ENCODE peak calls at places on chromosomes 13 and 19, in five cellular contexts. M, C, Z, Y and G are unnamed samples.

GRCh38 chr19:15194938-15195337 is 5.9 kb downstream of the NOTCH3 start:
- DNase-seq in Z (no peak), C (no peak), Y (no peak), M (no peak), G (no peak)

GRCh38 chr19:7605490-7606222 is 10.0 kb downstream of the CAMSAP3 start:
- DNase-seq in Y (no peak), Z (peak), M (peak), C (no peak), G (no peak)

GRCh38 chr13:68697551-68697950 is 1410.1 kb upstream of the ATXN8OS start:
- DNase-seq in M (no peak), C (no peak), Z (no peak), Y (no peak), G (no peak)

GRCh38 chr19:19381007-19381926 is 24.2 kb upstream of the GATAD2A start:
- DNase-seq in Z (peak), Y (no peak), C (no peak), M (no peak), G (peak)

GRCh38 chr13:29511439-29511814 is 84.1 kb downstream of the SLC7A1 start:
- DNase-seq in Y (no peak), M (no peak), C (no peak), Z (no peak), G (peak)

GRCh38 chr13:46866150-46866549 is 30.7 kb downstream of the HTR2A start:
- DNase-seq in Y (no peak), C (no peak), Z (peak), M (peak), G (no peak)

GRCh38 chr13:43044720-43045301 is 21.4 kb downstream of the DNAJC15 start:
- DNase-seq in Y (no peak), C (no peak), Z (no peak), M (no peak), G (no peak)

GRCh38 chr13:111505175-111505777 is 184.8 kb downstream of the TEX29 start:
- DNase-seq in M (peak), C (no peak), Z (peak), Y (no peak), G (no peak)

GRCh38 chr13:43339145-43339820 is 315.9 kb downstream of the DNAJC15 start:
- DNase-seq in M (no peak), Y (no peak), Z (no peak), C (no peak), G (no peak)

GRCh38 chr13:26498524-26499208 is 58.8 kb upstream of the WASF3 start:
- DNase-seq in Z (no peak), M (no peak), Y (no peak), C (no peak), G (no peak)

GRCh38 chr13:30668305-30668704 is 50.6 kb downstream of the USPL1 start:
- DNase-seq in C (no peak), Y (no peak), Z (no peak), M (no peak), G (no peak)

GRCh38 chr19:42568006-42568405 is 26.7 kb downstream of the CEACAM8 start:
- DNase-seq in Y (no peak), M (no peak), C (no peak), Z (no peak), G (no peak)

GRCh38 chr19:6414033-6414643 is 10.5 kb downstream of the KHSRP start:
- DNase-seq in Z (no peak), M (no peak), Y (no peak), C (no peak), G (no peak)

GRCh38 chr19:7870571-7871279 is 3.5 kb downstream of the PRR36 start:
- DNase-seq in M (peak), C (peak), Z (peak), Y (peak), G (no peak)

GRCh38 chr19:8393871-8394250 is 3.7 kb downstream of the RAB11B start:
- DNase-seq in Y (no peak), C (no peak), M (no peak), Z (no peak), G (no peak)

GRCh38 chr19:32450217-32450616 is 44.6 kb downstream of the DPY19L3 start:
- DNase-seq in C (no peak), Z (no peak), Y (no peak), M (no peak), G (no peak)

GRCh38 chr13:92390217-92390616 is 836.4 kb upstream of the GPC6 start:
- DNase-seq in Y (no peak), Z (no peak), M (no peak), C (no peak), G (no peak)

GRCh38 chr19:33393286-33394005 is 19.9 kb downstream of the CEBPG start:
- DNase-seq in Y (no peak), C (peak), Z (no peak), M (no peak), G (peak)

GRCh38 chr13:41077475-41077874 is 16.2 kb downstream of the WBP4 start:
- DNase-seq in M (no peak), Y (no peak), C (no peak), Z (no peak), G (no peak)

GRCh38 chr19:18045307-18046013 is 37.5 kb downstream of the ARRDC2 start:
- DNase-seq in C (no peak), M (no peak), Z (no peak), Y (no peak), G (no peak)
- TF ChIP-seq CTCF in C (no peak), M (no peak), Z (no peak), Y (no peak), G (no peak)

DNA sequence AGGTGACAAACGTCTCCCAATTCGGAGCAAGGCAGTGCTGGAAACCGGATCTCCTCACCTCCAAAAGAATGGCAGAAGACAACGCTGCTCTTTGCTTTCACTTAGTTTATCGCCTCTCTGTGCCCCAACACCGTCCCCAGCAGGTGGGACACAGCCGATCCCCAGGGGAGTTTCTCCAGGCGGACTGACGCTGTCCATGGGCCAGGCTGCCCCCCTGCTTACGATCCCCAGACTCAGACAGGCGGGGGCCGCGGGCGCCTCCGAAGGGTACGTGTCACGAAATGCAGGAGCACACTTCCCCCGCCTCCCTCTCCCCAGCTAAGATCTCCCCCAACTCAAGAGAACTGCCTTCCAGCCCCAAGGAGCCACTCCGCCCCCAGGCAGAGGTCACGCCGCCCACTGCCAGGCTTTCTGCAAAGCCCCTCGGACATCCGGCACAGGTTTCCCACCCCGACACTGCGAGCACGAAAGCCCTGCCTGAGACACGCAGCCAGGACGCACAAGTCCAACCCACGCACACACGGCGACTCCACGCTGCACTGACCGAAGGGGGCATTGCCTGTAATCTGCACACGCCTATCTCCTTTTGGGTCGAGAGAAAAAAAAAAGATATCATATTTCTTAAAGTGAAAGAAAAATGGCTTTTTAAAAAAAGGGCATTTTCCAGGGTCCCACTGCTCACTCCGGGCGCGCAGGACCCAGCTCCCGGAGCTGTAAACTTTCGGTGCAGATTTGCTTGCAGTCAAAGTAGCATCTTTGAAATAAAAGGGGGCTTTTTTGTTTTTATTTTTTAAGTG is 1.9 kb downstream of the SPRY2 start:
- DNase-seq in Z (peak), M (peak), Y (no peak), C (peak), G (peak)
- TF ChIP-seq CTCF in Z (peak), M (no peak), Y (no peak), C (no peak), G (no peak)

GRCh38 chr13:112984954-112985802 is 16.2 kb downstream of the MCF2L start:
- DNase-seq in Y (no peak), Z (no peak), M (no peak), C (no peak), G (no peak)
- TF ChIP-seq CTCF in Y (no peak), Z (no peak), M (no peak), C (no peak), G (no peak)

GRCh38 chr19:11346104-11346940 is at the start of the genes CCDC159 and TMEM205:
- DNase-seq in C (peak), Y (peak), Z (peak), M (peak), G (peak)
- TF ChIP-seq CTCF in C (peak), Y (no peak), Z (peak), M (no peak), G (peak)